ENCODE peak calls at places on chromosomes 11 and 22, in four cellular contexts. One of them, this sample, is unnamed.
A peak's percentile ranks its signal among the peaks of the same experiment; 100 is the strongest.

GRCh38 chr22:21907638-21908522 is 40.4 kb upstream of the MAPK1 start:
- DNase-seq in EH: no peak
- DNase-seq in skeletal muscle cell: no peak
- DNase-seq in GDM1: no peak
- DNase-seq in this sample: no peak

GRCh38 chr22:35961480-35961902 is 67.1 kb downstream of the RBFOX2 start:
- DNase-seq in GDM1: no peak
- DNase-seq in EH: peak; percentile 97
- DNase-seq in skeletal muscle cell: peak; percentile 38
- DNase-seq in this sample: peak; percentile 58

GRCh38 chr11:10979529-10979928 is 121.7 kb upstream of the ZBED5 start:
- DNase-seq in skeletal muscle cell: no peak
- DNase-seq in EH: no peak
- DNase-seq in GDM1: peak; percentile 32
- DNase-seq in this sample: no peak

GRCh38 chr11:120172054-120172881 is 34.4 kb upstream of the TRIM29 start:
- DNase-seq in GDM1: peak; percentile 53
- DNase-seq in skeletal muscle cell: no peak
- DNase-seq in EH: peak; percentile 72
- DNase-seq in this sample: no peak

GRCh38 chr11:29448246-29448877 is 568.5 kb downstream of the KCNA4 start:
- DNase-seq in skeletal muscle cell: peak; percentile 10
- DNase-seq in GDM1: no peak
- DNase-seq in EH: peak; percentile 10
- DNase-seq in this sample: no peak

GRCh38 chr11:28303477-28304191 is 195.4 kb downstream of the METTL15 start:
- DNase-seq in EH: peak; percentile 19
- DNase-seq in skeletal muscle cell: no peak
- DNase-seq in GDM1: no peak
- DNase-seq in this sample: no peak

GRCh38 chr11:69620663-69621290 is 20.2 kb upstream of the CCND1 start:
- DNase-seq in skeletal muscle cell: no peak
- DNase-seq in EH: no peak
- DNase-seq in GDM1: no peak
- DNase-seq in this sample: no peak

GRCh38 chr11:12800032-12800671 is 125.9 kb downstream of the TEAD1 start:
- DNase-seq in skeletal muscle cell: no peak
- DNase-seq in EH: peak; percentile 83
- DNase-seq in GDM1: no peak
- DNase-seq in this sample: peak; percentile 28

GRCh38 chr11:85918910-85919794 is 64.0 kb downstream of the CCDC83 start:
- DNase-seq in GDM1: no peak
- DNase-seq in EH: no peak
- DNase-seq in skeletal muscle cell: peak; percentile 37
- DNase-seq in this sample: no peak

GRCh38 chr11:45556851-45557707 is 108.3 kb downstream of the CHST1 start:
- DNase-seq in EH: peak; percentile 9
- DNase-seq in GDM1: no peak
- DNase-seq in skeletal muscle cell: peak; percentile 21
- DNase-seq in this sample: no peak

GRCh38 chr11:34830648-34831047 is 85.5 kb downstream of the APIP start:
- DNase-seq in skeletal muscle cell: no peak
- DNase-seq in GDM1: no peak
- DNase-seq in EH: peak; percentile 7
- DNase-seq in this sample: no peak

GRCh38 chr22:23683545-23683944 is 7.3 kb upstream of the RGL4 start:
- DNase-seq in EH: no peak
- DNase-seq in skeletal muscle cell: no peak
- DNase-seq in GDM1: no peak
- DNase-seq in this sample: no peak

GRCh38 chr22:49934891-49935557 is 16.6 kb downstream of the CRELD2 start:
- DNase-seq in GDM1: peak; percentile 77
- DNase-seq in EH: peak; percentile 67
- DNase-seq in skeletal muscle cell: no peak
- DNase-seq in this sample: no peak

GRCh38 chr11:17293308-17293707 is 16.8 kb downstream of the NUCB2 start:
- DNase-seq in EH: no peak
- DNase-seq in skeletal muscle cell: no peak
- DNase-seq in GDM1: no peak
- DNase-seq in this sample: no peak

GRCh38 chr11:42992594-42992993 is 319.2 kb upstream of the API5 start:
- DNase-seq in EH: no peak
- DNase-seq in skeletal muscle cell: no peak
- DNase-seq in GDM1: no peak
- DNase-seq in this sample: no peak

GRCh38 chr22:31611065-31611760 is 50.8 kb downstream of the PISD start:
- DNase-seq in EH: no peak
- DNase-seq in skeletal muscle cell: no peak
- DNase-seq in GDM1: no peak
- DNase-seq in this sample: no peak

GRCh38 chr11:27471588-27472397 is 797 bp downstream of the LGR4 start:
- DNase-seq in EH: peak; percentile 28
- DNase-seq in skeletal muscle cell: no peak
- DNase-seq in GDM1: no peak
- DNase-seq in this sample: no peak

GRCh38 chr11:119263352-119263940 is 53.5 kb downstream of the MCAM start:
- DNase-seq in skeletal muscle cell: no peak
- DNase-seq in GDM1: no peak
- DNase-seq in EH: peak; percentile 44
- DNase-seq in this sample: no peak

GRCh38 chr11:6475936-6476335 is 2.2 kb upstream of the TRIM3 start:
- DNase-seq in skeletal muscle cell: no peak
- DNase-seq in GDM1: no peak
- DNase-seq in EH: no peak
- DNase-seq in this sample: no peak

GRCh38 chr11:112834277-112834755 is 126.9 kb upstream of the NCAM1 start:
- DNase-seq in skeletal muscle cell: no peak
- DNase-seq in GDM1: no peak
- DNase-seq in EH: no peak
- DNase-seq in this sample: no peak